ENCODE peak calls at places on chromosomes 1 and 21, in five cellular contexts. G is IMR-90, J is H9, K is trophoblast cell, N is mesendoderm. F is an unnamed sample.

GRCh38 chr1:203271018-203271743 is 34.1 kb upstream of the BTG2 start:
- DNase-seq in G (peak), J (peak), K (peak), N (peak), F (peak)

GRCh38 chr1:233424727-233425222 is 97.3 kb downstream of the MAP3K21 start:
- DNase-seq in G (no peak), J (no peak), K (no peak), N (no peak), F (no peak)

GRCh38 chr1:157739229-157739901 is 37.6 kb downstream of the FCRL2 start:
- DNase-seq in G (no peak), J (peak), K (no peak), N (peak), F (no peak)

GRCh38 chr1:92886886-92887419 is 55.1 kb downstream of the RPL5 start:
- DNase-seq in G (no peak), J (no peak), K (no peak), N (no peak), F (no peak)

GRCh38 chr1:168082008-168082876 is 54.5 kb downstream of the GPR161 start:
- DNase-seq in G (peak), J (peak), K (peak), N (peak), F (peak)

GRCh38 chr1:20339811-20340457 is 49.3 kb downstream of the VWA5B1 start:
- DNase-seq in G (no peak), J (peak), K (no peak), N (peak), F (no peak)

GRCh38 chr1:227774051-227774720 is 39.0 kb downstream of the SNAP47 start:
- DNase-seq in G (no peak), J (no peak), K (no peak), N (no peak), F (no peak)

GRCh38 chr1:204574016-204574855 is 58.0 kb downstream of the MDM4 start:
- DNase-seq in G (no peak), J (no peak), K (no peak), N (peak), F (no peak)

GRCh38 chr1:75632350-75632949 is 21.5 kb upstream of the SLC44A5 start:
- DNase-seq in G (peak), J (no peak), K (no peak), N (peak), F (peak)

GRCh38 chr1:178005450-178005849 is 35.6 kb upstream of the SEC16B start:
- DNase-seq in G (no peak), J (no peak), K (no peak), N (no peak), F (no peak)

GRCh38 chr1:92065042-92065441 is 10.2 kb downstream of the SETSIP start:
- DNase-seq in G (no peak), J (no peak), K (no peak), N (peak), F (peak)

GRCh38 chr1:150877220-150877516 is 769 bp upstream of the ARNT start:
- DNase-seq in G (no peak), J (no peak), K (no peak), N (peak), F (no peak)

GRCh38 chr1:19322481-19322880 is 10.4 kb downstream of the SLC66A1 start:
- DNase-seq in G (no peak), J (no peak), K (no peak), N (no peak), F (no peak)

GRCh38 chr1:35808376-35809155 is 750 bp downstream of the AGO4 start:
- DNase-seq in G (no peak), J (peak), K (no peak), N (peak), F (peak)

GRCh38 chr21:29177800-29178199 is 47.4 kb downstream of the MAP3K7CL start:
- DNase-seq in G (no peak), J (no peak), K (no peak), N (no peak), F (no peak)

GRCh38 chr1:56424744-56425493 is 154.4 kb downstream of the PLPP3 start:
- DNase-seq in G (peak), J (no peak), K (peak), N (peak), F (peak)

GRCh38 chr1:110282395-110282794 is 56.8 kb upstream of the RBM15 start:
- DNase-seq in G (no peak), J (no peak), K (no peak), N (no peak), F (no peak)

GRCh38 chr1:38881487-38881886 is at the start of gene GJA9:
- DNase-seq in G (no peak), J (no peak), K (no peak), N (no peak), F (no peak)

GRCh38 chr21:40902299-40902698 is 55.3 kb upstream of the DSCAM start:
- DNase-seq in G (no peak), J (no peak), K (no peak), N (no peak), F (no peak)

GRCh38 chr1:47859092-47859743 is 138.0 kb downstream of the TRABD2B start:
- DNase-seq in G (no peak), J (no peak), K (no peak), N (no peak), F (no peak)

GRCh38 chr1:92244376-92244775 is 26.7 kb downstream of the C1orf146 start:
- DNase-seq in G (peak), J (no peak), K (no peak), N (no peak), F (no peak)

GRCh38 chr1:109763646-109764415 is at the start of gene EPS8L3:
- DNase-seq in G (no peak), J (no peak), K (no peak), N (no peak), F (no peak)

GRCh38 chr1:160351629-160352028 is 8.4 kb downstream of the NCSTN start:
- DNase-seq in G (no peak), J (no peak), K (no peak), N (no peak), F (no peak)

GRCh38 chr1:247605286-247605685 is at the start of gene OR2G3:
- DNase-seq in G (no peak), J (no peak), K (no peak), N (no peak), F (no peak)

GRCh38 chr1:6948861-6949260 is 163.6 kb downstream of the CAMTA1 start:
- DNase-seq in G (peak), J (no peak), K (no peak), N (no peak), F (peak)

GRCh38 chr1:179327679-179328078 is 34.1 kb downstream of the SOAT1 start:
- DNase-seq in G (no peak), J (no peak), K (no peak), N (no peak), F (no peak)

GRCh38 chr1:213070399-213070798 is 19.4 kb downstream of the RPS6KC1 start:
- DNase-seq in G (peak), J (no peak), K (no peak), N (no peak), F (peak)

GRCh38 chr1:107936498-107937481 is 28.2 kb downstream of the VAV3 start:
- DNase-seq in G (peak), J (peak), K (peak), N (peak), F (peak)

GRCh38 chr21:26637346-26637745 is 64.3 kb upstream of the CYYR1 start:
- DNase-seq in G (no peak), J (no peak), K (no peak), N (no peak), F (peak)

GRCh38 chr1:173269490-173270230 is 62.5 kb upstream of the TNFSF4 start:
- DNase-seq in G (peak), J (no peak), K (peak), N (peak), F (peak)

DNA sequence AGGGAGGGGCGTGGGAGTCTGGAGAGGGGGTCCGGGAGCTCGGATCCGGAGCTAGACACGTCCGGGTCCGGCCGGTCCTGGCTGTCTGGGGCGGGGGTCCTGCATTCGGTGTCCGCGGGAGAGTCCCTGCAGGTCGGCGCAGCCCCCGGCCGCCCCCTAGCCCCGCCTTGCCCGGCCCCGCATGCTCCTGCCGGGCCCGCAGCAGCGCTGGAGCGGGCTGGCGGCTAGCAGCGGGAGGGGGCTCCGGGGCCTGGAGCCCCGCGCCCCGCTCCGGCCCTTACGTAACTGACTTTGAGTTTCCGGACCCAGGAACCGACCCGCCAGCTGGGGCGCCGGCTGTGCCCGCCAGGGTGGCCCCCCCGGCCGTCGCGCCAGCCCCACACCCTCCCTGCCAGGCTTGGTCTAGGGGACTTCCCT is 26.9 kb upstream of the EPB41 start:
- DNase-seq in G (no peak), J (no peak), K (peak), N (no peak), F (peak)
- H3K23ac ChIP-seq in G (peak), J (no peak), K (no peak), N (no peak), F (peak)

GRCh38 chr1:62180649-62181048 is 14.0 kb upstream of the L1TD1 start:
- DNase-seq in G (no peak), J (no peak), K (peak), N (peak), F (no peak)

GRCh38 chr1:62184291-62184690 is 10.4 kb upstream of the L1TD1 start:
- DNase-seq in G (no peak), J (peak), K (no peak), N (no peak), F (no peak)

GRCh38 chr1:62178372-62178771 is 16.3 kb upstream of the L1TD1 start:
- DNase-seq in G (no peak), J (no peak), K (no peak), N (peak), F (no peak)

GRCh38 chr1:62177621-62178020 is 17.0 kb upstream of the L1TD1 start:
- DNase-seq in G (no peak), J (no peak), K (no peak), N (peak), F (no peak)

GRCh38 chr1:62181531-62181930 is 13.1 kb upstream of the L1TD1 start:
- DNase-seq in G (no peak), J (peak), K (no peak), N (no peak), F (no peak)
- H2AK5ac ChIP-seq in G (no peak), J (no peak), K (no peak), N (no peak), F (no peak)

DNA sequence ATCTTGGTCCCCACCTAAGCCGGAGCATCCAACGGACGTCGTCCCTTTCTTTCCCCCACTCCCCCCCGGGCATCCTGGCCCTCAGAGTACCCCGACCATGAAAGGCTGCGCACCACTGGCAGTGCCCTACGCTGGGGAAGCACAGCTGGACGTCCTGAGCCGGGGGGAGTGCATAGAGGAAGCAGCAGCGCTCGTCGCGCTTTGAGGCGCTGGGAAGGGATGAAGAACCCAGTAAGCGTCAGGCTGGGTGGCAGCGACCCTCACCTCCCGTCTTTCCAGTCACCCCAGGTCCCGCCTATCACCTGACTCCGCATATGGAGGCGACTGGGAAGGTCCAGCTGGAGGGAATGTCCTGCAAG is 5.7 kb downstream of the MAP3K6 start:
- DNase-seq in G (no peak), J (no peak), K (no peak), N (no peak), F (no peak)
- H3K4ac ChIP-seq in G (no peak), J (no peak), K (no peak), N (no peak), F (no peak)

DNA sequence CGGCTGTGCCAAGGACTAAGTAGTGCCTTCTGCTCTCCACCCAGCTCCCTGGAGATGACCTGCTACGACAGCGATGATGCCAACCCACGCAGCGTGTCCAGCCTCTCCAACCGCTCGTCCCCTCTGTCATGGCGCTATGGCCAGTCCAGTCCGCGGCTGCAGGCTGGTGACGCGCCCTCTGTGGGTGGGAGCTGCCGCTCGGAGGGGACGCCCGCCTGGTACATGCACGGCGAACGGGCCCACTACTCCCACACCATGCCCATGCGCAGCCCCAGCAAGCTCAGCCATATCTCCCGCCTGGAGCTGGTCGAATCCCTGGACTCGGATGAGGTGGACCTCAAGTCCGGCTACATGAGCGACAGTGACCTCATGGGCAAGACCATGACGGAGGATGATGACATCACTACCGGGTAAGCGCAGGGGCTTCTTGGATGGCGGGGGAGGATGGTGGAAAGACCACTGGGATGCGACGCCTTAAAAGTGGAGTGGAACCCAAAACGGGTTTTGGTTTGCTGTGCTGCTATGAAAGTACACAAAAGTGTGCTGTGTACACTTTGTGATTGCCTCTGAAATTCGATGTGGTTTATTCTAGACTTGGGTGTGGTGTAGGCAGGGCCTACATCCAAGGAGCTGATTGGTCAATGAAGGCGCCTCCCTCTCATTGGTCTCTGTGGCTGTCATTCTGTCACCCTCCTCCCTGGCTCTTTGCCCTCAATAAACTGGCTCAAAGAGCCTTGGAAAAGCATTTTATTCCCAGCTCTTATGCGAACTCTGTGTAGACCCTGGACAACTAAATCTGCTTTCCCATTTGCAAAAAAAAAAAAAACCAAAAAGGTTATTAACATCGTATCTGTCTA is 110.4 kb upstream of the IPO9 start:
- DNase-seq in G (no peak), J (no peak), K (no peak), N (no peak), F (no peak)
- H3K23ac ChIP-seq in G (no peak), J (no peak), K (no peak), N (no peak), F (peak)

DNA sequence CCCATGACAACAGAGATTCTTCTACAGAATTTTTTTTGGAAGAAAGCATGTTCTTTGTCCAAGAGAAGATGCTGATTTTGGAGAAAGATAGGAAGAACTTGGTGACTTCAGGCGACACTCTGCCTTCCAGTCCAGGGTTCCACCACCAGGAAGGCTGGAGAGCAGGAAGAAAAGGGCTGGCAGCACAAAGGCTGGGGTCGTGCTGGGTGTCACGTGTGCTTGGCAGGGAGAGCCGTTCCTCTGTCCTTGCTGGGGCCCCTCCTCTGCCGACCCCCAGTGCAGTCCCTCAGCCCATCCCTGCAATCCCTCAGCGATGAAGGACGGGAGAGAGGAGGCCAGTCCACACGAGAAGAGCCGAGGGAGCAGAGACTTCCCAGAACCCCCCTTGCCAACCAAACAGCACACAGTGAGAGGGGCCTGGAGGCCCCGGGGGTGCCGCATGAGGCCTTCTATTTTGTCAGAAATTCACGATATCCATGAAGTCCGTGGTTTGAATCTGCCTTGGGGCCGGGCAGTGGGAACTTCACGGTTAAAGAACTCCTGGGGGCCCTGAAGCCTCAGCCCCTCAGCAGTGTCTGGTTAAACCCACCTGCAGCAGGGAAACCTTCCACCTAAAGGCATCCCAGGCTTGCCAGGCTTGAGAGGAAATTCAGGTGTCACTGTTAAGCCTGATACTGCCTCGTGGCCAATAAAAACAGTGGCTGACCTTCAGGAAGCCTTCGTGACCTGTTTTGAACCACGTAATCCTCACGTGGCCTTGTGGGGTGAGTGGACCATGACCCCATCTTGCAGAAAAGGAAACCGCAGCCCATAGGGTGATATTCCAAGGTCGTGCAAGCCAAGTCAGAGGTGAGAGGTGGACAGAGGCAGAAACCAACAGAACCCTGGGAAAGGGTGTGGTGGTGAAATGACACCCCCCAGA is 3.4 kb downstream of the KRTAP10-12 start:
- DNase-seq in G (no peak), J (no peak), K (no peak), N (no peak), F (no peak)
- H2AK5ac ChIP-seq in G (no peak), J (no peak), K (no peak), N (no peak), F (no peak)

DNA sequence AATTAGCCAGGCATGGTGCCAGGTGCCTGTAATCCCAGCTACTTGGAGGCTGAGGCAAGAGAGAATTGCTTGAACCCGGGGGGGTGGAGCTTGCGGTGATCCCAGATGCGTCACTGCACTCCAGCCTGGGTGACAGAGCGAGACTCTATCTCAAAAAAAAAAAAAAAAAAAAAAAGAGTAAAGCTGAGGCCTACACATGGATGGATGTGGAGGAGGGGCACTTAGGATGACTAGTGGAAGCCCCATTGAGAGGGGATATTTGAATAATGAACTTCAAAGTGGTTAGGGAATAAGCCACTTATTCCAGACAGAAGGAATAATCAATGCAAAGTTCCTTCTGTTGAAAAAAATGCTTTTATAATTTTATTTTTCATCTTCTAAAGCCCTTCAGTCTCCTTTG is 51.4 kb downstream of the PTBP2 start:
- DNase-seq in G (no peak), J (no peak), K (no peak), N (peak), F (no peak)
- H3K4ac ChIP-seq in G (no peak), J (no peak), K (no peak), N (no peak), F (no peak)